ENCODE peak calls at places on chromosomes 1 and 21, in four cellular contexts. L is upper lobe of left lung, S is suprapubic skin, B is breast epithelium. V is an unnamed sample.

GRCh38 chr1:228860911-228861829 is 125.9 kb downstream of the RHOU start:
- DNase-seq in L (no peak), B (no peak), S (peak), V (no peak)

GRCh38 chr1:211705439-211706205 is 30.2 kb upstream of the NEK2 start:
- DNase-seq in S (no peak), B (no peak), L (no peak), V (no peak)

GRCh38 chr1:14572861-14573260 is 25.6 kb upstream of the KAZN start:
- DNase-seq in L (no peak), B (no peak), S (no peak), V (no peak)

GRCh38 chr1:158003409-158003805 is 10.0 kb downstream of the KIRREL1 start:
- DNase-seq in L (no peak), B (no peak), S (no peak), V (no peak)

GRCh38 chr1:11920239-11920903 is 5.9 kb downstream of the KIAA2013 start:
- DNase-seq in S (no peak), L (no peak), B (peak), V (no peak)

GRCh38 chr1:48003741-48004503 is 6.7 kb upstream of the TRABD2B start:
- DNase-seq in S (no peak), B (no peak), L (no peak), V (no peak)

GRCh38 chr1:9922342-9922741 is 12.3 kb upstream of the CTNNBIP1 start:
- DNase-seq in S (no peak), L (no peak), B (no peak), V (no peak)

GRCh38 chr1:167077868-167078210 is 12.3 kb downstream of the GPA33 start:
- DNase-seq in L (no peak), B (no peak), S (no peak), V (no peak)

GRCh38 chr1:227738820-227739219 is 3.6 kb downstream of the SNAP47 start:
- DNase-seq in B (no peak), L (no peak), S (no peak), V (no peak)

GRCh38 chr1:155570593-155570990 is 8.0 kb upstream of the ASH1L start:
- DNase-seq in S (no peak), L (no peak), B (no peak), V (no peak)

GRCh38 chr1:245671349-245671748 is 516.6 kb downstream of the KIF26B start:
- DNase-seq in S (no peak), B (no peak), L (no peak), V (no peak)

GRCh38 chr1:147541672-147542548 is 609 bp downstream of the BCL9 start:
- DNase-seq in L (peak), S (peak), B (peak), V (no peak)

GRCh38 chr1:48817505-48818114 is 40.9 kb upstream of the BEND5 start:
- DNase-seq in S (peak), L (peak), B (peak), V (no peak)

GRCh38 chr1:53593758-53594380 is 134.7 kb downstream of the DMRTB1 start:
- DNase-seq in L (peak), B (no peak), S (peak), V (no peak)

GRCh38 chr1:21861602-21862429 is 49.8 kb downstream of the LDLRAD2 start:
- DNase-seq in S (no peak), L (no peak), B (no peak), V (no peak)

GRCh38 chr1:169890761-169891538 is 2.7 kb downstream of the SCYL3 start:
- DNase-seq in B (peak), S (no peak), L (peak), V (no peak)

GRCh38 chr1:19765623-19766022 is 34.1 kb downstream of the TMCO4 start:
- DNase-seq in L (no peak), S (no peak), B (no peak), V (no peak)

GRCh38 chr1:117657031-117657430 is 51.2 kb downstream of the TENT5C start:
- DNase-seq in S (no peak), B (no peak), L (no peak), V (no peak)

GRCh38 chr1:199221371-199222150 is 582.7 kb downstream of the PTPRC start:
- DNase-seq in S (no peak), L (no peak), B (no peak), V (no peak)

GRCh38 chr1:19976317-19977003 is 3.0 kb downstream of the PLA2G2A start:
- DNase-seq in B (no peak), L (no peak), S (no peak), V (no peak)

GRCh38 chr21:16573581-16573980 is 843.8 kb downstream of the USP25 start:
- DNase-seq in B (no peak), L (no peak), S (no peak), V (no peak)

GRCh38 chr1:25740071-25740470 is 59.9 kb upstream of the SELENON start:
- DNase-seq in L (no peak), B (no peak), S (no peak), V (no peak)

GRCh38 chr1:156854634-156855033 is 4.3 kb downstream of the INSRR start:
- DNase-seq in B (no peak), S (no peak), L (no peak), V (no peak)

GRCh38 chr1:69568435-69569280 is 936 bp downstream of the LRRC7 start:
- DNase-seq in L (no peak), S (no peak), B (no peak), V (no peak)

GRCh38 chr1:29280780-29281131 is 44.4 kb downstream of the PTPRU start:
- DNase-seq in S (no peak), L (no peak), B (no peak), V (no peak)

GRCh38 chr1:207938016-207938415 is 27.1 kb upstream of the CD34 start:
- DNase-seq in L (no peak), B (no peak), S (no peak), V (no peak)

GRCh38 chr1:228058981-228059535 is 23.4 kb upstream of the ARF1 start:
- DNase-seq in S (peak), B (no peak), L (no peak), V (no peak)

GRCh38 chr1:161096015-161096414 is 2.1 kb upstream of the KLHDC9 start:
- DNase-seq in B (peak), S (no peak), L (no peak), V (no peak)

GRCh38 chr1:219987325-219987724 is 59.0 kb upstream of the SLC30A10 start:
- DNase-seq in S (no peak), L (no peak), B (no peak), V (no peak)

GRCh38 chr1:156566436-156566835 is 5.9 kb downstream of the IQGAP3 start:
- DNase-seq in B (no peak), L (no peak), S (no peak), V (no peak)

GRCh38 chr1:118995312-118996016 is 7.3 kb upstream of the TBX15 start:
- DNase-seq in B (no peak), L (no peak), S (no peak), V (no peak)

GRCh38 chr1:108114026-108114599 is 86.0 kb downstream of the SLC25A24 start:
- DNase-seq in S (no peak), B (no peak), L (no peak), V (no peak)

GRCh38 chr1:228163004-228163753 is 2.4 kb upstream of the IBA57 start:
- DNase-seq in B (peak), L (peak), S (peak), V (no peak)

GRCh38 chr1:116825735-116826438 is 71.7 kb downstream of the CD2 start:
- DNase-seq in S (no peak), B (no peak), L (no peak), V (no peak)

GRCh38 chr1:200668514-200669313 is 993 bp downstream of the DDX59 start:
- DNase-seq in B (no peak), L (no peak), S (no peak), V (no peak)

GRCh38 chr1:91201174-91201573 is 179.3 kb upstream of the ZNF644 start:
- DNase-seq in B (no peak), L (no peak), S (no peak), V (no peak)

GRCh38 chr21:29335720-29336119 is 37.0 kb downstream of the BACH1 start:
- DNase-seq in L (no peak), B (no peak), S (no peak), V (no peak)

GRCh38 chr1:204476563-204476962 is 18.0 kb downstream of the PIK3C2B start:
- DNase-seq in S (no peak), L (no peak), B (no peak), V (no peak)

GRCh38 chr1:11868331-11868730 is 9.6 kb upstream of the NPPB start:
- DNase-seq in S (no peak), B (no peak), L (no peak), V (no peak)

GRCh38 chr1:243288062-243288461 is 32.2 kb downstream of the SDCCAG8 start:
- DNase-seq in B (no peak), L (no peak), S (no peak), V (no peak)

DNA sequence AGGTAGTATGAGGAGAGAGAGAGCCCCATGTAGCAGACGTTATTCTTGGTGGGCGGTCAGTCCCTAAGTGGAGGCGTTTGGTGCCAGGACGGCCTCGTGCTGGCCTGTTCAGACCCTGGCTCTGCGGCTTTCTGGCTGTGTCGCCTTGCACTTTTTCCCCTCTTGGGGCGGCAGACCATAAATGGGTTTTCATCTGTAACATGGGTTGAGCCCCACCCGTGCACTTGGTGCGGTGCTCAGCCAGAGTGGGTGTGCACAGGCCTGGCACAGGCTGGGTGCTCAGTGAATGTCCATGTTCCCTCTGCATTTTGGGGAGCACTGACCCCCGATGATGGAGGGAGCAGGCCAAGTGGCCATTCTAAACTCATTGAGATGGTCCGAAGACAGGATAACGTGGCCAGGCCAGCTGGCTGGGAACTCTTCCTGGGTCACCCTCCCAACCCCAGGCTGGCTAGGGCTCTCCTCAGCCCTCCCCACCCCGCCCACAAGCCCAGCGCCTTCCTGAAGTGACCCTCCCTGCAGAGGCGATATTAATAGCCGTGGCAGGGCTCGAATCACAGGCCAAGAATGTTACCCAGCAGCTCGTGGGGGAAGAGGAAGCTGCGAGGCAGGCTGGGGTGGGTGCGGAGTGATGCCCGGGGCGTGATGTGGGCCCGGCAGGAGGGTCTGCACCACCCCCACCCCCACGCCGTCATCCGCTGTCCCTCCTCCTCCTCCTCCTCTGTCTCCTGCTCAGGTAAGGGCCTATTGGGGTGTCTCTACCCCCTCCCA is 78.5 kb downstream of the ARHGEF10L start:
- DNase-seq in S (no peak), B (no peak), L (no peak), V (no peak)
- TF ChIP-seq POLR2AphosphoS5 in S (no peak), B (no peak), L (no peak), V (no peak)

GRCh38 chr1:15943515-15944307 is 32.2 kb downstream of the ZBTB17 start:
- DNase-seq in B (no peak), S (no peak), L (no peak), V (no peak)

GRCh38 chr1:15941044-15941840 is 34.7 kb downstream of the ZBTB17 start:
- DNase-seq in L (no peak), S (no peak), B (no peak), V (no peak)

GRCh38 chr1:15941899-15942660 is 33.8 kb downstream of the ZBTB17 start:
- DNase-seq in B (no peak), S (no peak), L (no peak), V (no peak)

GRCh38 chr1:15944308-15945010 is 31.4 kb downstream of the ZBTB17 start:
- DNase-seq in L (no peak), B (no peak), S (no peak), V (no peak)

DNA sequence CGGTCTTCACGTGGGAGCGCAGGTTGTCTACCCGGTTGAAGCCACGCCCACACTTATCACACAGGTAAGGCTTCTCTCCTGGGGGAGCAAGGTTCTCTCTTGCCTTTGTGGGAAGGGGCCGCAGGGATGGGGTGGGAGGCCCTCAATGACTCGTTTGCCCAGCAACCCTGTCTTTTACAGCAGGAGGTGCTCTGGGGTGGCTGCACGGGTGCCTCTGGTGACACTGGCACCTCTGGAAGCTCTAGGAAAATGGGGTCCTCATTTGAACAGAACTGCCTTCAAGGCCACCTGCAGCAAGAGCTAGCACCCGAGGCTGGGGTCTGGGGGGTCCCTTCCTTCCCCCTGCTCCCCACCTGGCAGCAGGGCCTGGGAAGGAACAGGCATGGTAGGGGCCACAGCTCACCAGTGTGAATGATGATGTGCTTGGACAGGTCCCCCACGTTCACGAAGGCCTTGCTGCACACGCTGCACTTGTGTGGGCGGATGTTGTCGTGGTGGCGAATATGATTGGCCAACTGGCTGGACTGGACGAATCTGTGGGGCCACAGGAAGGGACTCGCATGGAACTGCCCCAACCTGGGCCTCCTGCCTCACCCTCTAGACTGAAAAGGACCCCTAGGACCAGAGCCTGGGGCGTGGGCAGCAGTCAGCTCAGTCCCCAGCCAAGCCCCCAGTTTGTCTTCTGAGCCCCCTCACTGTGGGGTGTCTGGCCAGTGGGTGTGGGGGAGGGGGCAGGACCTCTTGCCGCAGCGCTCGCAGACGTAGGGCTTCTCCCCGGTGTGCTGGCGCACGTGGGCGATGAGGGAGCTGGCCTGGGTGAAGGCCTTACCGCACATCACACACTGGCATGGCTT is 33.0 kb downstream of the ZBTB17 start:
- DNase-seq in S (no peak), L (no peak), B (no peak), V (no peak)
- TF ChIP-seq POLR2A in S (no peak), L (no peak), B (no peak), V (peak)

GRCh38 chr1:223737342-223737741 is 25.0 kb downstream of the CAPN2 start:
- DNase-seq in L (no peak), S (no peak), B (no peak), V (no peak)

GRCh38 chr1:223742861-223743517 is 30.6 kb downstream of the CAPN2 start:
- DNase-seq in B (no peak), L (no peak), S (no peak), V (no peak)

GRCh38 chr1:223738465-223739365 is 26.4 kb downstream of the CAPN2 start:
- DNase-seq in B (no peak), S (no peak), L (peak), V (no peak)

GRCh38 chr1:223741861-223742260 is 29.5 kb downstream of the CAPN2 start:
- DNase-seq in B (no peak), S (no peak), L (no peak), V (no peak)

GRCh38 chr1:223739366-223740057 is 27.2 kb downstream of the CAPN2 start:
- DNase-seq in B (peak), L (no peak), S (no peak), V (no peak)
- TF ChIP-seq POLR2AphosphoS5 in B (no peak), L (no peak), S (no peak), V (no peak)

GRCh38 chr21:43908167-43908566 is 43.1 kb downstream of the AGPAT3 start:
- DNase-seq in L (no peak), B (no peak), S (no peak), V (no peak)
- TF ChIP-seq POLR2A in L (no peak), B (no peak), S (no peak), V (no peak)